ENCODE peak calls at places on chromosomes 1 and 21, in seven cellular contexts. E, L, W, Z, J, U and S are unnamed samples.

GRCh38 chr1:166302919-166303758 is 136.3 kb upstream of the FAM78B start:
- DNase-seq in J (peak), E (no peak), W (no peak), L (peak), U (no peak), Z (no peak), S (no peak)

GRCh38 chr1:238951809-238952208 is 434.6 kb upstream of the CHRM3 start:
- DNase-seq in Z (no peak), W (no peak), U (no peak), J (no peak), E (no peak), L (peak), S (no peak)

GRCh38 chr1:14415396-14415795 is 183.1 kb upstream of the KAZN start:
- DNase-seq in E (peak), L (peak), J (no peak), W (no peak), Z (no peak), U (no peak), S (no peak)

GRCh38 chr1:51669191-51669590 is 52.3 kb downstream of the OSBPL9 start:
- DNase-seq in U (no peak), J (no peak), W (no peak), E (no peak), Z (no peak), L (no peak), S (no peak)

GRCh38 chr1:43276673-43277072 is 6.9 kb downstream of the TMEM125 start:
- DNase-seq in W (no peak), Z (no peak), U (peak), L (no peak), E (no peak), J (no peak), S (no peak)

GRCh38 chr1:46285730-46286477 is 17.5 kb downstream of the LRRC41 start:
- DNase-seq in W (peak), J (no peak), U (no peak), Z (no peak), E (no peak), L (no peak), S (no peak)

GRCh38 chr1:65423884-65424655 is 3.6 kb downstream of the LEPR start:
- DNase-seq in L (no peak), Z (no peak), U (no peak), E (peak), W (no peak), J (peak), S (no peak)

GRCh38 chr1:6171546-6172124 is 8.5 kb downstream of the CHD5 start:
- DNase-seq in L (peak), J (no peak), W (no peak), Z (peak), E (no peak), U (peak), S (no peak)

GRCh38 chr1:221729771-221730170 is 12.1 kb downstream of the DUSP10 start:
- DNase-seq in Z (no peak), W (no peak), J (no peak), E (no peak), L (no peak), U (no peak), S (no peak)

GRCh38 chr21:25887646-25888321 is 153.0 kb downstream of the GABPA start:
- DNase-seq in Z (no peak), L (no peak), W (no peak), J (no peak), U (peak), E (no peak), S (no peak)

GRCh38 chr1:204171751-204172178 is 5.6 kb upstream of the REN start:
- DNase-seq in J (no peak), E (no peak), U (peak), Z (no peak), L (no peak), W (no peak), S (no peak)

GRCh38 chr21:42466700-42467612 is 29.1 kb downstream of the RSPH1 start:
- DNase-seq in L (no peak), J (no peak), Z (no peak), E (peak), U (peak), W (no peak), S (no peak)

GRCh38 chr1:85656948-85657347 is 51.3 kb downstream of the ZNHIT6 start:
- DNase-seq in L (no peak), E (no peak), W (no peak), Z (no peak), U (no peak), J (no peak), S (no peak)

GRCh38 chr1:167054946-167055630 is 35.1 kb downstream of the GPA33 start:
- DNase-seq in E (no peak), W (no peak), J (no peak), L (no peak), Z (no peak), U (no peak), S (no peak)

GRCh38 chr1:153390938-153391710 is at the start of gene S100A8:
- DNase-seq in L (no peak), U (no peak), W (no peak), Z (no peak), E (no peak), J (no peak), S (no peak)

GRCh38 chr1:54053745-54054437 is 483 bp downstream of the TCEANC2 start:
- DNase-seq in Z (no peak), J (no peak), L (no peak), E (no peak), W (no peak), U (no peak), S (no peak)

GRCh38 chr1:94925561-94926364 is 1.1 kb downstream of the CNN3 start:
- DNase-seq in E (no peak), W (peak), Z (peak), J (peak), U (peak), L (peak), S (peak)

GRCh38 chr1:90706437-90707362 is 10.4 kb downstream of the BARHL2 start:
- DNase-seq in J (no peak), E (no peak), U (peak), L (peak), W (no peak), Z (no peak), S (no peak)

GRCh38 chr1:16614361-16615252 is 1.2 kb upstream of the NBPF1 start:
- DNase-seq in W (no peak), L (peak), Z (no peak), J (no peak), U (no peak), E (peak), S (no peak)

GRCh38 chr1:85078903-85079302 is 30.6 kb upstream of the MCOLN3 start:
- DNase-seq in U (no peak), W (no peak), J (no peak), E (no peak), Z (no peak), L (no peak), S (no peak)

GRCh38 chr1:37478451-37478871 is 4.1 kb downstream of the ZC3H12A start:
- DNase-seq in Z (no peak), E (no peak), U (no peak), W (no peak), J (no peak), L (no peak), S (no peak)

GRCh38 chr1:155971910-155972809 is 6.2 kb downstream of the ARHGEF2 start:
- DNase-seq in W (no peak), L (no peak), J (no peak), E (no peak), U (no peak), Z (no peak), S (no peak)

GRCh38 chr1:155975375-155976061 is 2.8 kb downstream of the ARHGEF2 start:
- DNase-seq in Z (no peak), J (no peak), L (no peak), U (no peak), E (no peak), W (no peak), S (no peak)

GRCh38 chr1:155976062-155976912 is 2.1 kb downstream of the ARHGEF2 start:
- DNase-seq in W (no peak), J (no peak), L (peak), U (no peak), Z (no peak), E (peak), S (no peak)

GRCh38 chr1:155974208-155975165 is 3.9 kb downstream of the ARHGEF2 start:
- DNase-seq in U (no peak), Z (no peak), L (no peak), W (no peak), E (no peak), J (no peak), S (no peak)

GRCh38 chr1:155973723-155974122 is 4.6 kb downstream of the ARHGEF2 start:
- DNase-seq in L (no peak), J (no peak), U (no peak), W (no peak), Z (no peak), E (no peak), S (no peak)
- TF ChIP-seq POLR2AphosphoS5 in L (no peak), J (no peak), U (no peak), W (no peak), Z (no peak), E (no peak), S (no peak)

GRCh38 chr1:226829105-226829504 is 41.3 kb upstream of the PSEN2 start:
- DNase-seq in E (no peak), J (no peak), L (no peak), Z (no peak), U (no peak), W (no peak), S (no peak)

GRCh38 chr1:226825746-226826100 is 44.7 kb upstream of the PSEN2 start:
- DNase-seq in L (no peak), U (no peak), J (no peak), W (no peak), E (no peak), Z (no peak), S (no peak)

GRCh38 chr1:226827968-226828513 is 42.4 kb upstream of the PSEN2 start:
- DNase-seq in Z (peak), J (peak), L (peak), W (peak), E (peak), U (peak), S (peak)

GRCh38 chr1:226826479-226827245 is 43.8 kb upstream of the PSEN2 start:
- DNase-seq in Z (no peak), J (no peak), L (no peak), E (no peak), W (no peak), U (no peak), S (no peak)

DNA sequence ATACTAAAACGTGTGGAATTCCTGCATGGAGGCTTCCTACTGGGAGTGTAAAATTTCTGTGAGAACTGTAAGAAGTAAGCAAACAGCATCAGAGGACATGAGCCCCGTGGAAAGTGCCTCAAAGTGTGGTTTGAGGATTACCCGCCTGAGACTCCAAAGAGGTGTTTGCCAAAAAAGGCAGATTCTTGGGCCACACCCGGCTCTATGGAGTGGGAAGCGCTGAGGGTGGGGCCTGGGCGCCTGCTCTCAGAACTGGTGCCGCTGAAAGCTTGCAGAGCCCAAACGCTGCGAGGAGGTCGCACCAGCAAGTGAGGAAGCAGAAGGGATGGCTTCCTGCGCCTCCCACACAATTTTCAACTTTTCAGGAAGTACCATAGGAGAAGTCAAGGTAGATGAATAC is 43.0 kb upstream of the PSEN2 start:
- DNase-seq in U (no peak), W (no peak), J (no peak), Z (no peak), E (peak), L (no peak), S (no peak)
- TF ChIP-seq TAF1 in U (no peak), W (no peak), J (no peak), Z (no peak), E (no peak), L (no peak), S (no peak)

GRCh38 chr1:245953876-245954660 is 553.0 kb downstream of the SMYD3 start:
- DNase-seq in E (no peak), J (peak), Z (no peak), U (no peak), L (no peak), W (no peak), S (no peak)
- TF ChIP-seq POLR2AphosphoS5 in E (no peak), J (no peak), Z (no peak), U (no peak), L (no peak), W (no peak), S (no peak)

GRCh38 chr1:196373798-196374197 is 234.4 kb downstream of the KCNT2 start:
- DNase-seq in L (no peak), E (no peak), J (no peak), U (no peak), W (no peak), Z (no peak), S (no peak)

GRCh38 chr1:196367838-196368237 is 240.4 kb downstream of the KCNT2 start:
- DNase-seq in L (no peak), W (no peak), Z (no peak), J (no peak), U (no peak), E (no peak), S (no peak)

GRCh38 chr1:196377811-196378210 is 230.4 kb downstream of the KCNT2 start:
- DNase-seq in Z (no peak), U (no peak), J (no peak), E (no peak), L (no peak), W (no peak), S (no peak)

GRCh38 chr1:196376648-196377295 is 231.5 kb downstream of the KCNT2 start:
- DNase-seq in Z (no peak), E (no peak), U (no peak), J (no peak), L (no peak), W (no peak), S (no peak)

DNA sequence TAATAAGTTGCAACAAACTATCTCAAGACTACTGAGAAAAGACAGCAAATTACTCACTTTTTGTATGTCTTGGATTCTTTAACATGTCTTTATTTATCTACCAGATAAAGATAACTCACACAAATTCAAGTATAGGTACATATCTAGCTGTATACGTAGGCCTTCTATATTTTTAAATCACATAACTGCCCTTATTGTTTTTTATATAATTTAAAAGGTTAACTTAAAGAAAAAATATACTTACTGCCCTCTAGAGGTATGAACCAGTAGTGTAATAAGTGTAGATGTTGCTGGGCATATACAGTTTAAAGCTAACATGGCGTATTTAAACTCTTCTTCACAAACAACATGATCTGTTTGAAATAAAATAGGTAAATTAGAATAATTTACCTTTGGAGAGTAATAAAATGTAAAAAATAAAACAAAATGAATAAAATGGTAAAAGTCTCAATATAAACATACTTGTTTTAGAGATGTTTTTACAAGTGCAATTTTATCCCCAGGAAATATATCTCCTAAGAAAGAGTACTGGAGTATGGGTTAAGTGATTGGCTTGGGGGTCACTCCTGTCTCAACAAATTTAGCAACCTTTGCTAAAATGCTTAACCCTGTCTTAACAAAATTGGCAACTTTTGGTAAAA is 235.2 kb downstream of the KCNT2 start:
- DNase-seq in L (peak), U (peak), W (no peak), E (peak), Z (no peak), J (no peak), S (no peak)
- TF ChIP-seq TAF1 in L (no peak), U (no peak), W (no peak), E (no peak), Z (no peak), J (no peak), S (no peak)

GRCh38 chr1:227795732-227796131 is 19.7 kb upstream of the PRSS38 start:
- DNase-seq in L (no peak), E (no peak), W (no peak), J (no peak), U (no peak), Z (no peak), S (no peak)

GRCh38 chr1:227794813-227795183 is 20.7 kb upstream of the PRSS38 start:
- DNase-seq in U (no peak), J (no peak), L (no peak), E (no peak), W (no peak), Z (no peak), S (no peak)

GRCh38 chr1:227793079-227793947 is 22.2 kb upstream of the PRSS38 start:
- DNase-seq in J (no peak), U (no peak), L (no peak), W (no peak), Z (no peak), E (no peak), S (peak)

GRCh38 chr1:227792216-227793078 is 23.0 kb upstream of the PRSS38 start:
- DNase-seq in W (no peak), U (no peak), L (peak), J (no peak), Z (no peak), E (no peak), S (peak)

DNA sequence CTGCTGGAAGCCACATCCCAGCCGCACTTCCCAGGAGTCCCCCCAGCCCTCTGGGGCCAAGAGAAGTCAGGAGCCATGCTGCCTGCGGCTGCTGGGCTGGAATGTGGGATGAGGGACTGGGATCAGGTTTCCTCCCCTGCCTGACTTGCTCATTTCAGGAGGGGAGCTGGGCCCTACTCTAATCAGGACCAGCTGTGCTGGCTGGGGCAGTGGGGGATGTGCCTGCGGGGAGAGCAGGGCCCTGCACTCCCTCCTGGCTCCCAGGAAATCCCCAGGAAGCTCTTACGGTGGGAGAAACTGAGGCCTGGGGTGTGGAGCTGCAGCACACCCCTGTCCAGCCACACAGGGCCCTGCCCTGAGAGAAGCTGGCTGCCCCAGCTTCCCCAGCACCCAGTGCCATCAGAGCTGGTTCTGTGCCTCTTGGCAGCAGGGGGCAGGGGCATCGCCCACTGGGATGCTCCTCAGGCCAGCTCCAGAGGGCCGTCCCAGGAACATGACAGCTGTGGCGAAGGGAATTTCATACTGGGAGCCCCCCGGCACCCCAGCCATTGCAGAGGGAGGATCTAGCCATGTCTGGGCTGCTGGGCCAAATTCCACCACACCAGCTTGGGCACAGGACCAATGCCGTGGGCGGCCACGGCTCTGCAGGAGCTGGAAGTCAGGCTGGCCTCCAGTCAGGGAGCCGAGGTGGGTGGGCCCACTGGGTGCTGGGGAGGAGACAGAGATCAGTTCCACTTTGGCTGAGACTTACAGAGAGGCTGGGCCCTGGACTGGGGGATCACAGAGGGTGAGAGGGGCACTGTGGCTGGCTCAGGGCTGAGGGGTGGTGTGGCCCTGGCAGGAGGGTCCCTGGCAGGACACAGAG is 21.3 kb upstream of the PRSS38 start:
- DNase-seq in L (peak), W (peak), E (no peak), J (no peak), U (no peak), Z (no peak), S (no peak)
- TF ChIP-seq POLR2AphosphoS5 in L (peak), W (no peak), E (no peak), J (no peak), U (no peak), Z (no peak), S (no peak)

GRCh38 chr1:108140177-108140576 is 60.0 kb downstream of the SLC25A24 start:
- DNase-seq in W (no peak), U (no peak), Z (no peak), J (no peak), E (no peak), L (no peak), S (no peak)

GRCh38 chr1:108142773-108143394 is 57.3 kb downstream of the SLC25A24 start:
- DNase-seq in Z (no peak), E (peak), U (no peak), W (no peak), L (no peak), J (no peak), S (no peak)

GRCh38 chr1:108142258-108142657 is 57.9 kb downstream of the SLC25A24 start:
- DNase-seq in E (no peak), J (no peak), Z (no peak), U (no peak), L (no peak), W (no peak), S (no peak)

DNA sequence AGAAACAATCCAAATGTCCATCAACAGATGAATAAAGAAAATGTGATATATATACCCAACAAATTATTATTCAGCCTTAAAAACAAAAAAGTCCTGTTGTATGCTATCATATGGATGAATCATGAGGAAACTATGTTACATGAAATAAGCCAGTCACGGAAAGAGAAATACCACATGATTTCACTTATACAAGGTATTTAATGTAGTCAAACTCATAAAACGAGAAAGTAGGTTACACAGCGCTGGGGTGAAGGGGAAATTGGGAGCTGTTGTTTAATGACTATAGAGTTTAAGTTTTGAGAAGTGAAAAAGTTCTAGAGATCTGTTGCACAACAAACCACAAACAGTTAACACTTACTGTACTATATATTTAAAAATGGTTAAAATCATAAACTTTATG is 58.5 kb downstream of the SLC25A24 start:
- DNase-seq in E (no peak), J (no peak), Z (no peak), U (no peak), W (no peak), L (no peak), S (no peak)
- TF ChIP-seq TAF1 in E (no peak), J (no peak), Z (no peak), U (no peak), W (no peak), L (no peak), S (no peak)

DNA sequence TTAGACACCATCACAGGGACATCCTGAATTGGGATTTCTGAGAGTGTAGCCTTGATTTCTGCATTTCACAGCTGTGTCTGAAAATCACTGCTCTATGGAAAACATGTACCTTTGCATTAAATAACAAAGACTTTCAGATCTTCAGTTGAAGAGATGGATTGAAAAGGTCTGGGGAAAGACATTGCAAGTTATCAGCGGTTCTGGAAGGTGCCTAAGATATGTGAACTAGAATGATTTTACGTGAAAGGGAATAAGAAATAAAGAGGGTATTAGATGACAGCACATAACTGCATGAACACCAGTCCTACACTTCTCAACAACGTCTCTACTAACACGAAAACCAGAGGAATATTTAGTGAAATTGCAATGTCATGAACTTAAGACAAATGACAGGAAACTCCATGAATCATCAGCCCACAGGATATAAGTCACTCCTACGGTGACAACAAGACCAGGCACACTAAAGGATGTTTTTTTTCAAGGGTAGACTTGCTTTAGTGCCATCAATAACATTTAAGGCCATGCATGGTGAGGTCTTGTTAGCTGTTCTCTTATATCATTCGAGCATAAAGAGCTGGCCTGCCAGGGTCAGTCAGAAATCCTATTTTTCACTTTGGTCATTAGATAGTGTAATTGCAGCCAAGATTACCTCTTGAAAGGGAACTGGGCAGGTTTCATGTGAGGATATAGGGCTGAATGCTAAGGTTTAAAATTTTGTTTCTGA is 283.1 kb downstream of the GRIK1 start:
- DNase-seq in W (no peak), L (no peak), U (no peak), E (peak), J (no peak), Z (no peak), S (no peak)
- TF ChIP-seq POLR2AphosphoS5 in W (no peak), L (peak), U (no peak), E (peak), J (no peak), Z (no peak), S (no peak)